ENCODE peak calls at places on chromosomes 7 and 10, in nine cellular contexts. P is CD4-positive, CD25-positive, alpha-beta regulatory T cell; G is prostate gland; F is ovary; W is right atrium auricular region; D is esophagus muscularis mucosa; K is upper lobe of right lung; R is H9; T is tibial artery. Y is an unnamed sample. For H3K4me1 and H3K9me3, the result is how much of the 10 kb centered on the place peaks cover.

GRCh38 chr10:96208271-96208670 is 63.1 kb downstream of the BLNK start:
- DNase-seq in W (no peak), T (no peak), D (no peak), F (no peak), P (no peak), K (no peak), G (no peak), R (no peak), Y (no peak)

GRCh38 chr10:8112230-8112915 is 57.9 kb downstream of the GATA3 start:
- DNase-seq in T (no peak), K (no peak), W (no peak), G (no peak), R (no peak), P (no peak), F (no peak), D (no peak), Y (no peak)

GRCh38 chr10:73644015-73644743 is 2.9 kb upstream of the MYOZ1 start:
- DNase-seq in G (peak), W (peak), F (peak), D (no peak), R (peak), K (no peak), T (peak), P (peak), Y (peak)

GRCh38 chr7:137667633-137668387 is 179.0 kb downstream of the DGKI start:
- DNase-seq in P (no peak), T (no peak), K (no peak), W (no peak), D (no peak), R (no peak), F (no peak), G (no peak), Y (no peak)

GRCh38 chr10:6035101-6035834 is 26.9 kb downstream of the IL2RA start:
- DNase-seq in T (no peak), G (no peak), R (no peak), F (no peak), W (no peak), D (peak), P (no peak), K (no peak), Y (no peak)

GRCh38 chr7:151381333-151382078 is 28.3 kb downstream of the WDR86 start:
- DNase-seq in K (peak), T (no peak), F (no peak), G (no peak), P (peak), R (peak), W (no peak), D (no peak), Y (no peak)

GRCh38 chr10:17023386-17024298 is 106.0 kb downstream of the CUBN start:
- DNase-seq in R (peak), D (peak), T (peak), F (peak), W (peak), G (no peak), P (peak), K (no peak), Y (peak)

GRCh38 chr10:69093933-69094332 is 6.0 kb downstream of the SRGN start:
- DNase-seq in G (no peak), P (no peak), R (no peak), W (no peak), F (no peak), K (no peak), D (no peak), T (no peak), Y (no peak)

GRCh38 chr7:81851413-81851812 is 81.6 kb upstream of the HGF start:
- DNase-seq in P (no peak), D (no peak), K (no peak), F (no peak), R (no peak), T (no peak), G (no peak), W (no peak), Y (no peak)

GRCh38 chr10:8055420-8056349 is 1.2 kb downstream of the GATA3 start:
- DNase-seq in F (no peak), W (no peak), D (no peak), T (no peak), R (no peak), P (peak), G (no peak), K (no peak), Y (peak)

GRCh38 chr10:124127965-124128810 is 34.8 kb upstream of the CHST15 start:
- DNase-seq in P (no peak), D (no peak), F (no peak), K (no peak), W (no peak), R (no peak), T (no peak), G (no peak), Y (no peak)

GRCh38 chr10:132833421-132834111 is 47.6 kb upstream of the NKX6-2 start:
- DNase-seq in F (no peak), R (peak), W (no peak), T (no peak), G (no peak), D (no peak), P (no peak), K (no peak), Y (no peak)

GRCh38 chr7:134709197-134709596 is 62.5 kb downstream of the BPGM start:
- DNase-seq in G (no peak), P (no peak), T (no peak), D (no peak), F (no peak), K (no peak), R (no peak), W (no peak), Y (no peak)

GRCh38 chr10:21919906-21920305 is 83.6 kb downstream of the DNAJC1 start:
- DNase-seq in F (no peak), W (no peak), T (no peak), D (no peak), K (no peak), P (no peak), R (no peak), G (no peak), Y (no peak)

GRCh38 chr7:23012797-23013714 is 874 bp downstream of the HYCC1 start:
- DNase-seq in F (peak), G (peak), W (no peak), K (peak), T (peak), D (no peak), R (peak), P (no peak), Y (peak)
- H3K4me1 ChIP-seq in F (under half), G (under half), W (under half), K (under half), T (under half), D (under half), R (under half), P (under half), Y (under half)

GRCh38 chr7:73387908-73388414 is 45.6 kb upstream of the FZD9 start:
- DNase-seq in D (no peak), K (no peak), F (no peak), P (no peak), W (no peak), T (no peak), G (no peak), R (no peak), Y (no peak)
- H3K9me3 ChIP-seq in D (under half), K (under half), F (under half), P (under half), W (under half), T (under half), G (under half), R (under half), Y (under half)

DNA sequence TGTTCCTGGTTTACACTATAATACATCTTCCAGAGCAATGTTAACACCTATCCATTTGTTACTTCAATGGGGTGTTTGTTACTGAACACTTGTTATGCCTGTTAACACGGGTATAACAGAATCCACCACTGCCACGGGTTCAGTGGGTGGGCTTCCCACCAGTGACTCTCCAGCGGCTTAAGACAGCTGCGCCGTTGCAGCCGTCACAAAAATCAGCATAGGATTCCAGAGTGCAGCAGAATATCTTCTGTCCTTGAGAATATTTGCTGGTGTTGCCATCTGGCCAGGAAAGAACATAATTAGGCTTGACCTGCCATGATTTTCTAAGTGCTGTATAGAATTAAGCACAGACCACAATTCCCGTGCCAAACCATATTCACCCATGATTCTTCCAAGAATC is 95.2 kb downstream of the FRMD4A start:
- DNase-seq in P (no peak), W (no peak), D (peak), G (no peak), F (no peak), K (no peak), R (no peak), T (no peak), Y (no peak)
- H3K4me1 ChIP-seq in P (under half), W (under half), D (under half), G (under half), F (under half), K (under half), R (under half), T (under half), Y (under half)

DNA sequence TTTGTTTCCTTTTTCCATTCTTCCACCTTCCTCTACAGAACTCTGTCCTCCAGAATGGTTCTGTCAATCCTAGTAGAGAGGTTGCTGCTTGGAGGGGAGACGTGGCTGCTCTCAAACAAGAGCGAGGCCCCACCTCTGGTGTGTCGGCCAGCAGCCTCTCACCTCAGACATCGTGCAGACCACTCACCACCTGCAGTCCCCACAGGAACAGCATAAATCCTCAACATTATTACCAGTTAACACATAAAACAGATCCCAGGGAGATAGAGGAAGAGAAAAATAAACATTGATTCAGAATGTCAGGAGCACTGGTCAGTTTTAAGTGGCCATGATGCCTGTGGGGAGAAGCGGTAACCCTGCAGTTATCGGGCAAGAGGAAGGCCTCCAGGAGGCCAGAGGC is 485.9 kb upstream of the DPP6 start:
- DNase-seq in K (no peak), G (no peak), D (no peak), F (no peak), P (no peak), T (no peak), R (no peak), W (no peak), Y (no peak)
- H3K9me3 ChIP-seq in K (under half), G (under half), D (under half), F (under half), P (under half), T (under half), R (under half), W (under half), Y (under half)

GRCh38 chr7:99029481-99030144 is 114.3 kb downstream of the SMURF1 start:
- DNase-seq in D (no peak), G (no peak), F (no peak), R (no peak), P (no peak), W (no peak), K (no peak), T (no peak), Y (no peak)

GRCh38 chr7:99031496-99031895 is 112.4 kb downstream of the SMURF1 start:
- DNase-seq in P (no peak), W (peak), D (no peak), T (no peak), R (no peak), K (no peak), G (no peak), F (no peak), Y (no peak)

GRCh38 chr7:99032928-99033327 is 111.0 kb downstream of the SMURF1 start:
- DNase-seq in T (no peak), W (peak), K (no peak), R (no peak), D (no peak), G (no peak), F (no peak), P (no peak), Y (no peak)

GRCh38 chr7:99030145-99030856 is 113.6 kb downstream of the SMURF1 start:
- DNase-seq in F (no peak), D (no peak), W (no peak), G (no peak), P (no peak), R (no peak), T (no peak), K (peak), Y (no peak)

DNA sequence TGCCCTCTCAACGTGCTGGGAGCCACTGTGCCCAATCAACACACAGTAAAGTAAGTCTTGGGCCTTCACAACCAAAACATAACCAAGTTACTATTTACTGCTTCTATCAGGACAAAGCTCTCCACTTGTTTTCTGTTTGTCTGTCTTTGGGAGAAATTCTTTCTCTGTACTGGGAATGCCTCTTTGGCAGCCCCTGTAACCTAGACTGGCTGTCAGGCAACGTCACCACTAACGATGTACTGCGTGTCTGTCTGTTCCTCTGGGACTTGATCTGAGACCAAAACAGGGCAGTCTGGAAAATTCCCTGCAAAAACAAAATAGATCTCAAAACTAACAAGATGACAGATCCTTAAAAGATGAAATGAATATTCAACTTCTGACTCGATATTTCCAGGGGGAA is 113.0 kb downstream of the SMURF1 start:
- DNase-seq in F (no peak), G (no peak), D (no peak), R (no peak), P (no peak), T (peak), K (no peak), W (peak), Y (no peak)
- H3K4me1 ChIP-seq in F (under half), G (under half), D (under half), R (under half), P (under half), T (under half), K (under half), W (under half), Y (under half)

GRCh38 chr10:850093-850492 is 81.4 kb downstream of the LARP4B start:
- DNase-seq in T (no peak), D (no peak), P (no peak), F (no peak), W (no peak), G (no peak), K (no peak), R (no peak), Y (no peak)

GRCh38 chr10:855079-855478 is 76.4 kb downstream of the LARP4B start:
- DNase-seq in K (no peak), P (no peak), G (no peak), R (no peak), W (no peak), D (no peak), T (no peak), F (no peak), Y (no peak)

GRCh38 chr10:853017-853416 is 78.5 kb downstream of the LARP4B start:
- DNase-seq in T (no peak), P (no peak), G (no peak), W (no peak), R (no peak), K (no peak), F (no peak), D (no peak), Y (no peak)

GRCh38 chr10:851891-852290 is 79.6 kb downstream of the LARP4B start:
- DNase-seq in R (no peak), W (no peak), F (no peak), P (no peak), K (no peak), D (no peak), G (no peak), T (no peak), Y (no peak)

DNA sequence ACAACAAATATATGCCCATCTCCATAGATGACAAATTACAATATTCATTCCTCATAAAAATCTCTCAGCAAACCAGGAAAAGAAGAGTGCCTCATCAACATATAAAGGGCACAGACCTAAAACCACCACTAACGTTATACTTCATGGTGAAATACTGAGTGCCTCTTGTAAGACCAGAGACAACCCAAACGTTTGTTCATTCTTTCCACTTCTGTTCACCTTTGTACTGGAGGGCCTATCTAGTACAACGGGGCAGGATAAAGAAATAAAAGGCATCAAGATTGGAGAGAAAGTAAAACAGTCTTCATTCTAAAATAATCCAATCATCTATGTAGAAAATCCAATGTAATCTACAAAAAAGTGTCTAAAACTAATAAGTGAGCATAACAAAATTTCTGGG is 79.1 kb downstream of the LARP4B start:
- DNase-seq in G (no peak), T (no peak), K (no peak), P (no peak), D (no peak), W (no peak), R (no peak), F (no peak), Y (no peak)
- H3K9me3 ChIP-seq in G (under half), T (under half), K (under half), P (under half), D (under half), W (under half), R (under half), F (under half), Y (under half)

Y was measured in small intestine.